ENCODE peak calls at places on chromosomes 6 and 20, in four cellular contexts. K is hepatocyte, V is MM.1S, N is OCI-LY7. H is an unnamed sample.
A peak's percentile ranks its signal among the peaks of the same experiment; 100 is the strongest.

GRCh38 chr6:14799928-14800327 is 445.9 kb upstream of the JARID2 start:
- DNase-seq in V (peak; percentile 69), N (peak; percentile 80), K (peak; percentile 65), H (peak; percentile 51)

GRCh38 chr20:20217626-20218025 is 150.3 kb upstream of the INSM1 start:
- DNase-seq in V (no peak), K (no peak), N (no peak), H (no peak)

GRCh38 chr20:8744228-8744844 is 324.6 kb upstream of the PLCB4 start:
- DNase-seq in N (no peak), K (no peak), V (no peak), H (no peak)

GRCh38 chr20:3797592-3798404 is 1.7 kb downstream of the CDC25B start:
- DNase-seq in N (peak; percentile 65), V (peak; percentile 85), K (no peak), H (peak; percentile 11)

GRCh38 chr20:52975024-52975732 is 3.0 kb downstream of the TSHZ2 start:
- DNase-seq in N (no peak), V (no peak), K (no peak), H (peak; percentile 37)

GRCh38 chr6:34546551-34547321 is 9.4 kb downstream of the SPDEF start:
- DNase-seq in V (no peak), N (no peak), K (peak; percentile 42), H (no peak)

GRCh38 chr6:26538936-26539615 is 910 bp downstream of the HMGN4 start:
- DNase-seq in N (no peak), K (no peak), V (no peak), H (no peak)

GRCh38 chr20:48818481-48818987 is 9.3 kb downstream of the PREX1 start:
- DNase-seq in N (peak; percentile 91), V (no peak), K (no peak), H (no peak)

GRCh38 chr6:27251672-27252251 is 4.3 kb downstream of the PRSS16 start:
- DNase-seq in K (peak; percentile 93), N (peak; percentile 91), V (peak; percentile 93), H (peak; percentile 70)

GRCh38 chr6:146650799-146651481 is 52.2 kb downstream of the ADGB start:
- DNase-seq in N (no peak), V (no peak), K (no peak), H (peak; percentile 35)

GRCh38 chr6:109511832-109512231 is 28.8 kb upstream of the ZBTB24 start:
- DNase-seq in N (no peak), V (no peak), K (no peak), H (no peak)

GRCh38 chr6:158485411-158485810 is 74.5 kb upstream of the TMEM181 start:
- DNase-seq in V (no peak), N (no peak), K (no peak), H (no peak)

GRCh38 chr6:113315879-113316278 is 541.3 kb upstream of the MARCKS start:
- DNase-seq in K (no peak), N (no peak), V (no peak), H (no peak)

GRCh38 chr6:83097204-83097603 is 29.7 kb downstream of the DOP1A start:
- DNase-seq in V (no peak), N (no peak), K (no peak), H (no peak)

GRCh38 chr6:106134906-106135634 is 48.9 kb downstream of the PRDM1 start:
- DNase-seq in N (no peak), K (peak; percentile 59), V (no peak), H (no peak)

GRCh38 chr20:40317156-40317790 is 371.8 kb downstream of the MAFB start:
- DNase-seq in V (no peak), K (no peak), N (no peak), H (no peak)

GRCh38 chr20:17543531-17543961 is 12.4 kb upstream of the BFSP1 start:
- DNase-seq in V (no peak), N (no peak), K (peak; percentile 39), H (no peak)

GRCh38 chr6:152821525-152821924 is 70.9 kb downstream of the VIP start:
- DNase-seq in K (no peak), N (no peak), V (no peak), H (no peak)

GRCh38 chr6:11500008-11500407 is 37.5 kb upstream of the TMEM170B start:
- DNase-seq in V (no peak), N (no peak), K (no peak), H (no peak)

GRCh38 chr6:38671885-38672467 is 31.0 kb downstream of the GLO1 start:
- DNase-seq in K (peak; percentile 78), N (peak; percentile 62), V (peak; percentile 61), H (peak; percentile 68)

GRCh38 chr6:71745525-71745924 is 140.8 kb upstream of the RIMS1 start:
- DNase-seq in N (no peak), V (peak; percentile 30), K (no peak), H (no peak)

GRCh38 chr6:105675715-105676397 is 273.0 kb upstream of the PREP start:
- DNase-seq in K (peak; percentile 12), V (no peak), N (no peak), H (peak; percentile 12)

GRCh38 chr6:27829453-27830211 is 82.6 kb downstream of the OR2B2 start:
- DNase-seq in K (no peak), N (peak; percentile 45), V (no peak), H (no peak)

GRCh38 chr6:18263561-18264337 is 581 bp downstream of the DEK start:
- DNase-seq in V (peak; percentile 28), N (peak; percentile 52), K (peak; percentile 86), H (peak; percentile 92)

GRCh38 chr6:37965964-37966676 is 146.6 kb downstream of the ZFAND3 start:
- DNase-seq in V (no peak), K (no peak), N (no peak), H (no peak)

GRCh38 chr6:156779206-156780116 is 2.3 kb downstream of the ARID1B start:
- DNase-seq in K (peak; percentile 65), V (no peak), N (peak; percentile 80), H (peak; percentile 69)

GRCh38 chr6:70675822-70676221 is 8.1 kb downstream of the SMAP1 start:
- DNase-seq in N (no peak), K (no peak), V (no peak), H (no peak)

GRCh38 chr6:160076009-160076408 is 45.6 kb upstream of the SLC22A1 start:
- DNase-seq in N (no peak), V (no peak), K (no peak), H (no peak)

GRCh38 chr6:161273752-161274487 is at the start of gene AGPAT4:
- DNase-seq in V (peak; percentile 72), K (peak; percentile 93), N (peak; percentile 79), H (peak; percentile 85)

GRCh38 chr6:135488023-135488422 is 9.5 kb downstream of the AHI1 start:
- DNase-seq in K (no peak), V (no peak), N (no peak), H (no peak)

GRCh38 chr6:154166140-154166539 is 127.1 kb downstream of the OPRM1 start:
- DNase-seq in V (no peak), N (peak; percentile 10), K (no peak), H (no peak)

GRCh38 chr6:98924647-98925046 is 23.1 kb downstream of the FBXL4 start:
- DNase-seq in V (no peak), K (no peak), N (no peak), H (no peak)

GRCh38 chr6:145569140-145569539 is 166.2 kb downstream of the EPM2A start:
- DNase-seq in V (no peak), K (no peak), N (no peak), H (no peak)

GRCh38 chr6:44503471-44503870 is 116.0 kb downstream of the CDC5L start:
- DNase-seq in K (no peak), V (no peak), N (no peak), H (no peak)
- H3K9me2 ChIP-seq in K (no peaks in the 10 kb centered on the region), V (no peaks in the 10 kb centered on the region), N (no peaks in the 10 kb centered on the region), H (no peaks in the 10 kb centered on the region)

DNA sequence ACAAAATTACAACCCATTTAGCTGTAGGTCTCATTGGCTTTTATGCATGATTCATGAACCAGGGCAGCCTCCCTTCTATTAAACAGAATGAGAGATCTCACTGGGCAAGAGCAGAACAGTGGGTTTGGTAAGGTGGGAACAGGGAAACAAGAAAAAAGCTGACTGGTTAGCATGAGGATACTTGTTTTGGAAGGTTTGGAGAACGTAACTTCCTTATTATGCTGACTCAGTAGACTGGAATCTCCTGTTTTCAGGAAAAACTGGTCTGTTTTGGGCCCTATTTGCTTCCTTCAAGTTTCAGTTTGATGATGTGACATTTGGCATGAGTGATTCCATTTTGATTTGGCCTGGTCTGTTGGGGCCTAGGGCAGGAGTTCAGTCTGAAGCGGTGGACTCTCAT is 172.0 kb downstream of the MYLK4 start:
- DNase-seq in K (no peak), N (no peak), V (no peak), H (no peak)
- H3K9me2 ChIP-seq in K (no peaks in the 10 kb centered on the region), N (no peaks in the 10 kb centered on the region), V (no peaks in the 10 kb centered on the region), H (no peaks in the 10 kb centered on the region)

DNA sequence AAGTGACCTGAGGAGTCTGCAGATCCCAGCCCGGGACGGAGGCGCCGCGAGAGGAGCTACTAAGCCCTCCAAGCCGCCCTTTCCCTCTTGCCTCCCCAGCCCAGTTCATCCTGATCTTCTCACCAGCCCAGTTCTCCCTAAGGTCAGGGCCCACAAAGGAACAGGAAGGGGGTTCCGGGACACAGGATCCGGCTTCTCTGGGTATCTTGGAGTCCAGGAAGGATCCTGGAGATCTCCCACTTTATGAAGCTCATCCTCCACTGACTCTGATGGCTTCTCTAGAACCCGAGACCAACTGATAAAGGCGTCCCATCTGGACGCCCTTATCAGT is 36.9 kb upstream of the HLA-C start:
- DNase-seq in K (no peak), N (no peak), V (no peak), H (no peak)
- H3K9me2 ChIP-seq in K (no peaks in the 10 kb centered on the region), N (no peaks in the 10 kb centered on the region), V (no peaks in the 10 kb centered on the region), H (no peaks in the 10 kb centered on the region)

GRCh38 chr6:148388477-148388876 is 45.8 kb downstream of the SASH1 start:
- DNase-seq in V (no peak), N (no peak), K (no peak), H (no peak)

GRCh38 chr6:148389086-148389485 is 46.4 kb downstream of the SASH1 start:
- DNase-seq in N (no peak), V (no peak), K (no peak), H (no peak)

GRCh38 chr6:148385379-148385778 is 42.7 kb downstream of the SASH1 start:
- DNase-seq in N (no peak), K (no peak), V (no peak), H (no peak)

GRCh38 chr6:148392611-148393160 is 50.0 kb downstream of the SASH1 start:
- DNase-seq in N (no peak), V (no peak), K (no peak), H (no peak)

DNA sequence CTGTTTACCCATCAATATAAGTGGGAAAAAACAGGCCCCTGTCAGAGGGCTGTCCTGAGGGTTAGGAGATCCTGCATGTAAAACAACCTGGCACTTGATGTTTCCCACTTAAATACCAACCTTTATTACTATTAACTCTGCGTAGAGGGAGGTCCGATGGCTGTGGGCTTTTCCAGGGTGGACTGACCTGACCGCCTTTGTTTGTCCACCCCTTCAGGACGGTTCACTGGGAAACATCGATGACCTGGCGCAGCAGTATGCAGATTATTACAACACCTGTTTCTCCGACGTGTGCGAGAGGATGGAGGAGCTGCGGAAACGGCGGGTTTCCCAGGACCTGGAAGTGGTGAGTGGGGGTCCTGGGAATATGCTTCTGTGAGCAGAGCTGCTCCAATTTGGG is 47.3 kb downstream of the SASH1 start:
- DNase-seq in K (no peak), N (no peak), V (no peak), H (no peak)
- H3K9me2 ChIP-seq in K (no peaks in the 10 kb centered on the region), N (no peaks in the 10 kb centered on the region), V (no peaks in the 10 kb centered on the region), H (no peaks in the 10 kb centered on the region)

H was measured in SK-N-SH.